ENCODE peak calls at places on chromosomes 4 and X, in four cellular contexts. R, Y, V and K are unnamed samples.

GRCh38 chrX:17632942-17633341 is 104.4 kb upstream of the SCML1 start:
- DNase-seq in R (no peak), Y (no peak), V (no peak), K (no peak)

GRCh38 chrX:153857348-153857903 is 27.1 kb upstream of the PDZD4 start:
- DNase-seq in R (no peak), Y (no peak), V (no peak), K (no peak)

GRCh38 chr4:185165605-185166063 is 22.6 kb downstream of the SLC25A4 start:
- DNase-seq in R (no peak), Y (no peak), V (no peak), K (peak; percentile 81)

GRCh38 chr4:3607690-3608514 is 75.7 kb upstream of the LRPAP1 start:
- DNase-seq in R (no peak), Y (no peak), V (no peak), K (no peak)

GRCh38 chr4:3445829-3446545 is 4.2 kb downstream of the HGFAC start:
- DNase-seq in R (no peak), Y (no peak), V (no peak), K (no peak)

GRCh38 chr4:120926358-120927025 is 4.0 kb upstream of the PRDM5 start:
- DNase-seq in R (no peak), Y (no peak), V (no peak), K (no peak)

GRCh38 chr4:105191621-105192210 is 45.0 kb downstream of the TET2 start:
- DNase-seq in R (no peak), Y (no peak), V (no peak), K (no peak)

GRCh38 chr4:46432923-46433322 is 43.0 kb upstream of the GABRA2 start:
- DNase-seq in R (no peak), Y (no peak), V (no peak), K (no peak)

DNA sequence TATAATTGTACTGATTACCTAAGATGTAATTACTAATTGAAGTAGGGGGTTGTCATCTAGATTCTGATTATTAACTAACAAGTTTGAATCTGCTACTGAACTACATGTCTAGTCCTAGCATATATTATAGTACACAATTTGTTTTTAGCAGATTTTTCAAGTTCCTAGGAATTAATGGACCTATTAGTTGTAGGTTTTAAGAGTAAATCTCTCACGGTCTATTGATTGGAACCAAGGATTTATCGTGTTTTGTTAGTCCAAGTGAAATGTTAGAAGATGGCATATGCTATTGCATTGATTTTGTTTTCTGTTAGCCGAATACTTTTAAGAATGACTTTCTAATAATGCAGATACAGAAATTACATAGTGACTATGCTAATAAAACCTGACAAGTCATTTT is 20.8 kb downstream of the PTPN13 start:
- DNase-seq in R (no peak), Y (no peak), V (no peak), K (no peak)
- H3K4me3 ChIP-seq in R (no peak overlapping the region), Y (no peak overlapping the region), V (no peak overlapping the region), K (no peak overlapping the region)

DNA sequence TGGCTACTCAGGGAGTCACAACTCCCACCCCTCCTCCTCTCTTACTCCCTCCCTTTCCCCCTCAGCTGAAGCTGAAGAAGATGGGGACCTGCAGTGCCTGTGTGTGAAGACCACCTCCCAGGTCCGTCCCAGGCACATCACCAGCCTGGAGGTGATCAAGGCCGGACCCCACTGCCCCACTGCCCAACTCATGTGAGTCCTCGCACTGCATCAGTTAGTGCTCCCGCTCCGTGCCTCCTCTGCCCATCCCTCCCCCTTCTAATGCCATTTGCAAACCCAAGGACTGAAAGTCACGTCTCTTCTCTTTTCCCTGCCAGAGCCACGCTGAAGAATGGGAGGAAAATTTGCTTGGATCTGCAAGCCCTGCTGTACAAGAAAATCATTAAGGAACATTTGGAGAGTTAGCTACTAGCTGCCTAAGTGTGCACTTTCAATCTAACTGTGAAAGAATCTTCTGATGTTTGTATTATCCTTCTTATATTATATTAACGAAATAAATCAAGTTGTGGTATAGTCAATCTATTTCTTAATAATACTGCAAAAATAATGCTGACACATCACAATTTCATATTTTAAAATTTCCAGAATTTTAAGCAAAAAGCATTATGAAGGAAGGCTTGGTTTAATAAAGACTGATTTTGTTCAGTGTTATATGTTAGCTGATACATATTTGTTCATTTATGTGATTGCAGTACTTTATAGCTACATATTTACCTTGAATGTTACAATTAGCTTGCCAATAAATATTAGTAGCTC is 800 bp downstream of the PF4V1 start:
- DNase-seq in R (no peak), Y (no peak), V (no peak), K (no peak)
- H3K4me3 ChIP-seq in R (no peak overlapping the region), Y (no peak overlapping the region), V (no peak overlapping the region), K (no peak overlapping the region)

DNA sequence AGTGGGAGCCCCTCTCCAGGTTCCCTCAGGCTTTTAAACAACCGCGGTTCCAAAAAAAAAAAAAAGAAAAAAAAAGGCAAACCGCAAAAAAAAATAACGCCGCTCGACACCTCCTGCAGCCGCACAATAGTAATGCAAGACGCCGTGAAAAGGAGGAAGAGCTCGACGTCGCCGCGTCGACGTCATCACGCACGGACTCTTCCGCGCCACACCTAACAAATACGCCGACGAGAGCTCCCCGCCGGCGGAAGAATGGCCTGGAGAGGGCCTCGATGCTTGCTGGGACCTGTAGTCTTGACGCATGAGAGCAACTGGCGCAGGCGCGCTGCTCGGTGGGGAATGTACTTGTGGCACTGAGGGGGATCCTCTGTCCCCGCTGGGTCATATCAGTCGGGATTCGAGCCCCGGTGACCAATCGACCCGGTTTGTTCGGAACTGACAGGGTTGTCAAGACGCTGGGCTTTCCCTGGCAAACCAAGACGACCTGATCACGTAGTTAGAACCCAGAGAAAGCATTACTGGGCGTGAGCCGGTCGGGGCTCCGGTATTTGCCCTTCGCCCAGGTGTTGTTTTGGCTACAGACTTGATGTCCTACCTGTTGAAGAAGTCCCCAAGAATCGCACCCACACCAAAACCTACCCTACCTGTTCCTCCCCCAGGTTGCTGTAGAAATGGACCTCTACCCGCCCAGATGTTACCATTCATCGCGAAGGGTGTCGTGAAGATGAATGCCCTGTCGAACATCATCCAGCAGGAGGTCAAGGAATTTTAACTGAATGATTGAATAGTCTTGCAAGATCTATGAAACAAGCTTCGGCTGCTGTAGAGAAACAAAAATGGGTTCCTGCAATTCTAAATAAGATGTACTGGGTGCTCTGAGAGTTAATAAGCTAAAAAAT is at the start of gene CBR4:
- DNase-seq in R (peak; percentile 93), Y (peak; percentile 98), V (peak; percentile 99), K (peak; percentile 96)
- H3K4me3 ChIP-seq in R (peak within 1 kb of the TSS; percentile 70), Y (peak within 1 kb of the TSS; percentile 52), V (peak within 1 kb of the TSS; percentile 89), K (peak within 1 kb of the TSS; percentile 88)

DNA sequence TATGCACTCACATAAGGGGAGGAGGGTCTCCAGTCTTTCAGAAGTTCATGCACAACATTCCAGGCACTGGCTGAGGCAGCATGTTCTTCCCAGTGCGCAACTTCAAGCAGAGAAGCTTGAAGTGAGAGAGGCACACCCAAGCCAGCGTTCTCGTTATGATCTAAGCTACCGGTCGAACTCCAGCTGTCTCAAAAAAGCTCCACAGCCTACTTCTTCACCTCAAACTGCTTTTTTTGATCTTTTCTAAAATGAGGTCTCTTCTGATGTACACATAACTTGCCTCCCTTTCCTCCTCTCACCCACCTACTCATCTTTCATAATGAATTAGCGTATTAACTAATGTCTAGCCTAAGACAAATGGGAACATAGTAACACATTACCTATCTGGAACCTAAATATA is 25.3 kb downstream of the GPC4 start:
- DNase-seq in R (no peak), Y (no peak), V (no peak), K (no peak)
- H3K4me3 ChIP-seq in R (no peak overlapping the region), Y (no peak overlapping the region), V (no peak overlapping the region), K (no peak overlapping the region)

DNA sequence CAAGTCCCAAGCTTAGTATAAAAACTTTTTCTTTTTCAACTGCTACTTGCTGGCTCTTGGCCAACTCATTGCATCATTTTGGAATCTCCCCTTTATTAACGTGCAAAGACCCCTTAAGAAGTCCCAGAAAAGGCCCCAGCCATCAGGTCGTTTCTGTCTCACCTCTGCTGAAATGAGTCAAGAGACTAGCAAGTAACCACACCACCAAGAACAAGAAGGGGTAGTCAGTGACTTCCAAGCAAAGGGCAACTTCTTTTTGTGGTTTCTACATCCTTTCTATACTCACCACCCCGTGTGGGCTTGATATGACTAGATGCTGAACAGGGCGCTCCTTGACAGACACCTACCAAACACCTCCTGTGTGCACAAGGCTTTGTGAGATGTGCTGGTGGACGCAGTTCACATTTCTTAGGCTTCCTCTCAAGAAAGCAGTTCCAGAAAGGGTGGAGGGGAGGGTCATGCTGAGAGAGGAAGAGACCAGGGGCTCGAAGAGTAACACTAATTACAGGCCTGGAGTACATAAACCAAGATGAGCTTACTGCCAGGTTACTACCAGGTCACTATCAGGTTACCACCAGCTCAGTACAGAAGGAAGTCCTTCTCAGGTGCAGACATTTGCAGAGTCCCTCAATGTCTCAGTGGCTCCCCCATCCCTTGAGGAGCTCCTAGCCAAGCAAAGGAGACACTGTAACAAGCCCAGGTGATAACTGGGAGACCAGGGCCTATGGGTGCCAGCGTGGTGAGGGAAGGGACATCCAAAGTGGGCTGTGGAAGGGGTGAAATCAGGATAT is 19.3 kb downstream of the JAKMIP1 start:
- DNase-seq in R (no peak), Y (no peak), V (no peak), K (peak; percentile 54)
- H3K4me3 ChIP-seq in R (no peak overlapping the region), Y (no peak overlapping the region), V (no peak overlapping the region), K (peak overlapping the region; percentile 68)